ENCODE peak calls at places on chromosomes 7 and 10, in four cellular contexts. C is WTC11, S is HepG2, Q is K562. D is an unnamed sample.

GRCh38 chr7:14389052-14389988 is 399.9 kb upstream of the ETV1 start:
- DNase-seq in C (no peak), S (no peak), Q (no peak), D (no peak)

GRCh38 chr10:2623675-2624274 is 443.6 kb upstream of the PFKP start:
- DNase-seq in Q (no peak), S (no peak), C (no peak), D (no peak)

GRCh38 chr10:22321831-22322662 is 1.1 kb downstream of the BMI1 start:
- DNase-seq in C (peak), S (no peak), Q (no peak), D (peak)

GRCh38 chr7:32522746-32523145 is 27.5 kb downstream of the AVL9 start:
- DNase-seq in Q (no peak), S (no peak), C (no peak), D (no peak)

GRCh38 chr10:103244663-103245271 is 920 bp upstream of the RPEL1 start:
- DNase-seq in Q (peak), C (peak), S (peak), D (peak)

GRCh38 chr10:130459851-130460490 is 323.8 kb downstream of the GLRX3 start:
- DNase-seq in Q (no peak), C (no peak), S (no peak), D (no peak)

GRCh38 chr10:17851611-17852010 is 42.5 kb downstream of the MRC1 start:
- DNase-seq in S (no peak), C (no peak), Q (peak), D (no peak)

GRCh38 chr7:75687246-75688088 is 51.3 kb downstream of the HIP1 start:
- DNase-seq in Q (no peak), C (no peak), S (no peak), D (no peak)

GRCh38 chr10:69316313-69317059 is 38.2 kb downstream of the HK1 start:
- DNase-seq in Q (no peak), S (no peak), C (no peak), D (no peak)

GRCh38 chr7:44348851-44349781 is 23.7 kb upstream of the CAMK2B start:
- DNase-seq in Q (no peak), S (peak), C (peak), D (no peak)

GRCh38 chr7:151389096-151389767 is 20.6 kb downstream of the WDR86 start:
- DNase-seq in S (no peak), C (no peak), Q (no peak), D (no peak)

GRCh38 chr7:29122081-29122480 is 24.3 kb downstream of the CPVL start:
- DNase-seq in C (no peak), Q (no peak), S (no peak), D (no peak)

GRCh38 chr7:101537205-101537604 is 91.9 kb downstream of the MYL10 start:
- DNase-seq in C (no peak), Q (no peak), S (peak), D (no peak)

GRCh38 chr7:77328669-77329068 is 87.5 kb downstream of the GSAP start:
- DNase-seq in Q (no peak), S (no peak), C (no peak), D (no peak)

GRCh38 chr7:157651366-157652160 is 314.8 kb downstream of the DNAJB6 start:
- DNase-seq in S (no peak), Q (no peak), C (no peak), D (no peak)

GRCh38 chr7:25369794-25370193 is 141.5 kb upstream of the NPVF start:
- DNase-seq in Q (no peak), C (no peak), S (no peak), D (no peak)

GRCh38 chr7:96225251-96225650 is 96.6 kb downstream of the SLC25A13 start:
- DNase-seq in C (no peak), Q (no peak), S (no peak), D (no peak)

GRCh38 chr10:123038782-123039631 is 30.2 kb downstream of the ACADSB start:
- DNase-seq in Q (no peak), C (no peak), S (peak), D (no peak)

GRCh38 chr7:123372368-123372767 is 162.0 kb downstream of the IQUB start:
- DNase-seq in S (no peak), C (no peak), Q (no peak), D (no peak)

GRCh38 chr7:29214056-29214455 is 19.5 kb downstream of the CHN2 start:
- DNase-seq in Q (no peak), S (no peak), C (no peak), D (no peak)

GRCh38 chr7:171364-171904 is 20.9 kb upstream of the FAM20C start:
- DNase-seq in C (no peak), Q (no peak), S (no peak), D (no peak)

GRCh38 chr10:12937527-12937926 is 64.0 kb downstream of the CCDC3 start:
- DNase-seq in Q (no peak), S (no peak), C (no peak), D (no peak)

GRCh38 chr7:72098812-72099211 is 313.3 kb downstream of the CALN1 start:
- DNase-seq in C (no peak), Q (no peak), S (no peak), D (no peak)

GRCh38 chr7:27168265-27168947 is 3.1 kb upstream of the HOXA9 start:
- DNase-seq in Q (no peak), S (no peak), C (peak), D (no peak)

GRCh38 chr7:155680124-155680523 is 35.7 kb downstream of the RBM33 start:
- DNase-seq in Q (no peak), C (no peak), S (no peak), D (no peak)

GRCh38 chr10:5550621-5551530 is 26.1 kb downstream of the CALML3 start:
- DNase-seq in C (peak), Q (peak), S (no peak), D (no peak)

GRCh38 chr10:28280652-28281051 is 22.2 kb downstream of the MPP7 start:
- DNase-seq in S (no peak), Q (no peak), C (no peak), D (no peak)

GRCh38 chr10:113665806-113666354 is 2.0 kb upstream of the NRAP start:
- DNase-seq in S (no peak), C (peak), Q (peak), D (peak)

GRCh38 chr10:75978213-75978612 is 546.8 kb downstream of the LRMDA start:
- DNase-seq in S (no peak), C (no peak), Q (no peak), D (no peak)

GRCh38 chr7:129807863-129808262 is 144.9 kb downstream of the UBE2H start:
- DNase-seq in Q (no peak), S (no peak), C (no peak), D (peak)

GRCh38 chr10:61973169-61973568 is 71.7 kb downstream of the ARID5B start:
- DNase-seq in S (no peak), Q (no peak), C (no peak), D (no peak)

GRCh38 chr7:128737867-128738390 is 1.2 kb upstream of the CALU start:
- DNase-seq in S (peak), C (no peak), Q (peak), D (peak)
- TF ChIP-seq HMGXB4 in S (no peak), C (no peak), Q (no peak), D (no peak)

GRCh38 chr7:50068850-50069551 is 24.0 kb downstream of the ZPBP start:
- DNase-seq in C (no peak), Q (no peak), S (no peak), D (peak)

GRCh38 chr7:50068026-50068425 is 25.0 kb downstream of the ZPBP start:
- DNase-seq in Q (peak), S (peak), C (no peak), D (peak)

GRCh38 chr7:50073093-50073492 is 20.0 kb downstream of the ZPBP start:
- DNase-seq in Q (no peak), S (no peak), C (no peak), D (no peak)

GRCh38 chr7:50069613-50070012 is 23.4 kb downstream of the ZPBP start:
- DNase-seq in C (peak), Q (peak), S (peak), D (no peak)
- TF ChIP-seq HMGXB4 in C (no peak), Q (no peak), S (no peak), D (no peak)

GRCh38 chr10:1048349-1048731 is 579 bp downstream of the IDI1 start:
- DNase-seq in Q (no peak), C (no peak), S (peak), D (no peak)
- TF ChIP-seq HMGXB4 in Q (no peak), C (no peak), S (no peak), D (peak)

DNA sequence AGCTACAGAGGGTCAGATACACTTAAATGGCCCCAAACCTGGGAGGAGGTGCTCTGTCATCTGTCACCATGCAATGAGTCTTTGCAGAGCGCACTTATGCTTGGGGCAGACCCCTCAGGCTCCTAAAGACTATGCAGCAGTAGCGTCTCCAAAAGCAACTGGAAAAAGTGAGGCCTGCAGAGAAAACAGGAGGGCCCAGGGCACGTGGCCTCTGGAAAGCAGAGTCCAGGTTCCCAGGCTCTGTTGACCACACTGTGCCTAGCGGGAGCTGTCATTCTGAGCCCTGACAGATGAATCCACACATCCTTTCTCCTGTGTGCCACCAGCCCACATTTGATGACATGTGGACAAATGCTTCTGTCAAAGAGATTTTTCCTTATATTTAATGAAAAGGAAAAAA is 66.4 kb downstream of the MINDY4 start:
- DNase-seq in S (no peak), C (no peak), Q (no peak), D (no peak)
- TF ChIP-seq HMGXB4 in S (no peak), C (no peak), Q (no peak), D (no peak)

GRCh38 chr10:63217120-63217605 is 84.0 kb downstream of the NRBF2 start:
- DNase-seq in C (no peak), S (peak), Q (peak), D (peak)
- TF ChIP-seq HMGXB4 in C (no peak), S (no peak), Q (no peak), D (no peak)

D was measured in A549.